ENCODE peak calls at places on chromosomes 4 and X, in nine cellular contexts. G is IMR-90, M is PC-3, T is H1, E is HCT116, L is hepatocyte, O is mesenchymal stem cell, H is fibroblast of lung, Y is astrocyte. A is an unnamed sample.
A peak's percentile ranks its signal among the peaks of the same experiment; 100 is the strongest.

GRCh38 chr4:46886711-46887110 is 22.3 kb downstream of the COX7B2 start:
- DNase-seq in G (peak; percentile 39), M (peak; percentile 38), T (no peak), E (no peak), L (peak; percentile 11), O (peak; percentile 31), H (peak; percentile 12), Y (peak; percentile 4), A (peak; percentile 55)

GRCh38 chr4:7759635-7760034 is 180.0 kb downstream of the AFAP1 start:
- DNase-seq in G (no peak), M (no peak), T (no peak), E (no peak), L (no peak), O (no peak), H (no peak), Y (no peak), A (no peak)

GRCh38 chrX:11870789-11871188 is 112.8 kb downstream of the MSL3 start:
- DNase-seq in G (no peak), M (no peak), T (no peak), E (no peak), L (no peak), O (no peak), H (no peak), Y (no peak), A (no peak)

GRCh38 chr4:93199492-93199891 is 629.1 kb upstream of the ATOH1 start:
- DNase-seq in G (peak; percentile 29), M (peak; percentile 61), T (peak; percentile 25), E (peak; percentile 45), L (peak; percentile 59), O (peak; percentile 52), H (peak; percentile 31), Y (peak; percentile 8), A (peak; percentile 29)

GRCh38 chr4:8514391-8514790 is 65.8 kb upstream of the GPR78 start:
- DNase-seq in G (no peak), M (no peak), T (no peak), E (no peak), L (no peak), O (no peak), H (no peak), Y (no peak), A (no peak)

GRCh38 chr4:10728016-10728415 is 43.4 kb upstream of the CLNK start:
- DNase-seq in G (no peak), M (no peak), T (no peak), E (no peak), L (no peak), O (no peak), H (no peak), Y (no peak), A (no peak)

GRCh38 chr4:2087170-2087569 is 28.0 kb downstream of the NAT8L start:
- DNase-seq in G (no peak), M (peak; percentile 3), T (no peak), E (no peak), L (no peak), O (peak; percentile 10), H (no peak), Y (no peak), A (peak; percentile 22)

GRCh38 chrX:2566044-2566443 is 65.3 kb upstream of the DHRSX start:
- DNase-seq in G (no peak), M (no peak), T (no peak), E (no peak), L (no peak), O (no peak), H (no peak), Y (no peak), A (no peak)

GRCh38 chr4:162017863-162018262 is 145.9 kb downstream of the FSTL5 start:
- DNase-seq in G (no peak), M (no peak), T (no peak), E (no peak), L (no peak), O (no peak), H (no peak), Y (no peak), A (no peak)

GRCh38 chrX:9134341-9134740 is 100.4 kb upstream of the FAM9B start:
- DNase-seq in G (no peak), M (no peak), T (no peak), E (no peak), L (no peak), O (no peak), H (no peak), Y (no peak), A (no peak)

GRCh38 chr4:74623041-74623440 is 171.3 kb downstream of the BTC start:
- DNase-seq in G (peak; percentile 24), M (peak; percentile 77), T (no peak), E (peak; percentile 82), L (peak; percentile 65), O (peak; percentile 70), H (no peak), Y (no peak), A (no peak)

GRCh38 chr4:138390286-138390685 is 148.1 kb upstream of the SLC7A11 start:
- DNase-seq in G (peak; percentile 41), M (peak; percentile 55), T (no peak), E (no peak), L (no peak), O (peak; percentile 46), H (peak; percentile 41), Y (peak; percentile 20), A (peak; percentile 3)

GRCh38 chr4:145945431-145946155 is 7.0 kb upstream of the ZNF827 start:
- DNase-seq in G (peak; percentile 37), M (peak; percentile 60), T (no peak), E (no peak), L (no peak), O (no peak), H (no peak), Y (no peak), A (no peak)

GRCh38 chr4:68864438-68865177 is 48.8 kb downstream of the UGT2B10 start:
- DNase-seq in G (no peak), M (peak; percentile 48), T (no peak), E (no peak), L (peak; percentile 73), O (no peak), H (no peak), Y (no peak), A (no peak)

GRCh38 chr4:73828945-73829344 is 7.5 kb upstream of the CXCL6 start:
- DNase-seq in G (peak; percentile 53), M (no peak), T (no peak), E (no peak), L (no peak), O (no peak), H (peak; percentile 80), Y (peak; percentile 76), A (no peak)

GRCh38 chrX:54530358-54530900 is 410 bp downstream of the GNL3L start:
- DNase-seq in G (no peak), M (no peak), T (no peak), E (no peak), L (no peak), O (no peak), H (no peak), Y (no peak), A (no peak)

GRCh38 chrX:39907964-39908616 is 189.7 kb downstream of the BCOR start:
- DNase-seq in G (peak; percentile 95), M (peak; percentile 94), T (no peak), E (peak; percentile 53), L (peak; percentile 88), O (peak; percentile 96), H (peak; percentile 95), Y (peak; percentile 93), A (peak; percentile 95)

GRCh38 chr4:1399508-1400190 is 6.6 kb downstream of the NKX1-1 start:
- DNase-seq in G (no peak), M (no peak), T (no peak), E (no peak), L (no peak), O (no peak), H (no peak), Y (no peak), A (peak; percentile 73)

GRCh38 chr4:173448103-173448502 is 49.2 kb upstream of the SCRG1 start:
- DNase-seq in G (peak; percentile 55), M (no peak), T (no peak), E (no peak), L (no peak), O (no peak), H (peak; percentile 65), Y (peak; percentile 59), A (no peak)

DNA sequence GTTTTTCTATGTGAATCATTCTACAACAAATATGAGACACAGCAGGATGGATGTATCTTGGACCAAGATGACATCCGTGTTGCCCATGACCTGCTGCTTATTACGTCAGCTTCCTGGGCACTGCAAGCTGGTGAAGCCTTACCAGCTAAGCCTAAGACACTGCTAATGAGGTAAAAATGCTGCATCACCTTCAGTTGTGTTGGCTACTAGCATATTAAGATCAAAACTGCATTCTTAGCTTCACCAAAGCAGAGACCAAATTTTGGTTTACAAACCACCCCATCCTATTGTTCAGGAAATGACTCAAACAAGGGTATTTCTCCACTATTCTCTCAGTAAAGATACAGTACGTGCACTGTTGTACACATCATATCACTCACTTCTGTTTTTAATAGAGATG is 50.3 kb downstream of the MAML3 start:
- DNase-seq in G (peak; percentile 62), M (peak; percentile 60), T (no peak), E (no peak), L (no peak), O (peak; percentile 22), H (peak; percentile 64), Y (peak; percentile 59), A (no peak)
- H2AFZ ChIP-seq in G (no peak overlapping the region), M (no peak overlapping the region), T (no peak overlapping the region), E (no peak overlapping the region), L (no peak overlapping the region), O (no peak overlapping the region), H (peak overlapping the region; percentile 20), Y (peak overlapping the region; percentile 44), A (peak overlapping the region; percentile 67)

DNA sequence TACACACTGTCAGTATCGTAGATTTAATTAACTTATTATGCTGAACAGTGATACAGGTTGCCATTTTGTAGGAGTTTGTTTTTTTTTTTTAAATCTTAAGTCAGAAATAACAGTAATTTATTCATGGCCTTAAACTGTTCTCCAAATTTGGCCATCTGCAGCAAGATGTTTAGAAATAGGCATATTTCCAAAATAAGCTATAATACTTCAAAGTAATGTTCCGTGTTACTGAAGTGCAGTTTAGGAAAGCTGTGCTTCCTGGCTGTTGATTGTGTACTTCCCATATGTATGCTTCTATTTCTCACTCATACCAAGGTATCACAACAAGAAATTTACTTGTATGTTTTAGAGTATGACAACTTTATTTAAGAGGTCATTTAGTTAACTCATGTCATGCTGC is 28.9 kb downstream of the CPEB2 start:
- DNase-seq in G (peak; percentile 13), M (no peak), T (no peak), E (no peak), L (no peak), O (no peak), H (peak; percentile 41), Y (peak; percentile 27), A (no peak)
- H3K4me1 ChIP-seq in G (peaks cover 7% of the 10 kb centered on the region), M (peaks cover 35% of the 10 kb centered on the region), T (no peaks in the 10 kb centered on the region), E (no peaks in the 10 kb centered on the region), L (no peaks in the 10 kb centered on the region), O (no peaks in the 10 kb centered on the region), H (peaks cover 7% of the 10 kb centered on the region), Y (peaks cover 12% of the 10 kb centered on the region), A (peaks cover 67% of the 10 kb centered on the region)

GRCh38 chr4:158170691-158171455 is 2.0 kb downstream of the GASK1B start:
- DNase-seq in G (peak; percentile 23), M (peak; percentile 53), T (no peak), E (no peak), L (peak; percentile 81), O (peak; percentile 44), H (peak; percentile 22), Y (no peak), A (no peak)
- H2AFZ ChIP-seq in G (peak overlapping the region; percentile 82), M (peak overlapping the region; percentile 90), T (peak overlapping the region; percentile 70), E (no peak overlapping the region), L (peak overlapping the region; percentile 50), O (no peak overlapping the region), H (peak overlapping the region; percentile 63), Y (no peak overlapping the region), A (peak overlapping the region; percentile 90)

DNA sequence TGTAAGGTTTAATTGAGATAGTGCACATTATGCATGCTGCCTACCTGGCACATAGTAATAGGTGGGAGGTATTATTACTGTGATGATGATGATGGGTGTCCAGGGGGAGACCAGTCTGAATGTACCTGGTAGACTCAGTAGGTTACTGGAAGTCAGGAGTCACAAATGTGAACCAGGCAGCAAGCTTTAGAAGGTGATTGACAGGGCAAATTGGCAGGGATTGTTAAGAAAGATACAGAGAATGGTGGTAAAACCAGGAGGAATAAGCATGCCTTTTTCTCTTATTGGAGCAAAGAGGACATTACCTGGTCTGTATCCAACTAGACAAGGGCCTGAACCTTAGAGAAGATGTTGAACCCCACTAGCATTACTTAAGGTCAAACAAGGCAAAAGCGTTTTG is 108.1 kb downstream of the ANXA3 start:
- DNase-seq in G (no peak), M (no peak), T (no peak), E (no peak), L (no peak), O (no peak), H (no peak), Y (no peak), A (no peak)
- H3K4me1 ChIP-seq in G (peaks cover 5% of the 10 kb centered on the region), M (peaks cover 37% of the 10 kb centered on the region), T (peaks cover 2% of the 10 kb centered on the region), E (no peaks in the 10 kb centered on the region), L (peaks cover 17% of the 10 kb centered on the region), O (no peaks in the 10 kb centered on the region), H (peaks cover 15% of the 10 kb centered on the region), Y (peaks cover 26% of the 10 kb centered on the region), A (peaks cover 54% of the 10 kb centered on the region)